ENCODE peak calls at places on chromosomes 6 and 20, in nine cellular contexts. C, N, T, U, O, B, A, L and E are unnamed samples.

GRCh38 chr6:135088818-135089809 is 34.5 kb upstream of the HBS1L start:
- DNase-seq in C (no peak), L (no peak), A (peak), N (no peak), U (peak), T (peak), O (no peak), B (peak), E (peak)

GRCh38 chr20:17822039-17822438 is 122.3 kb downstream of the BANF2 start:
- DNase-seq in L (no peak), B (peak), U (no peak), A (no peak), T (no peak), C (no peak), O (no peak), N (no peak), E (peak)

GRCh38 chr20:9329356-9330092 is 184.9 kb upstream of the LAMP5 start:
- DNase-seq in A (no peak), C (no peak), O (no peak), U (no peak), N (no peak), L (no peak), B (no peak), T (no peak), E (no peak)

GRCh38 chr6:6515691-6516607 is 72.6 kb upstream of the LY86 start:
- DNase-seq in L (no peak), N (no peak), T (no peak), B (no peak), O (no peak), A (no peak), U (no peak), C (no peak), E (peak)

GRCh38 chr6:167770291-167770955 is 56.3 kb upstream of the AFDN start:
- DNase-seq in A (no peak), U (no peak), T (no peak), N (no peak), O (no peak), L (no peak), C (no peak), B (no peak), E (no peak)

GRCh38 chr6:157200611-157201010 is 122.7 kb downstream of the TMEM242 start:
- DNase-seq in O (no peak), L (no peak), C (no peak), T (no peak), A (no peak), U (no peak), N (no peak), B (no peak), E (no peak)

GRCh38 chr6:12328701-12329100 is 38.5 kb downstream of the EDN1 start:
- DNase-seq in U (no peak), B (no peak), O (no peak), N (no peak), T (no peak), A (no peak), C (no peak), L (no peak), E (no peak)

GRCh38 chr6:119273799-119274595 is 75.6 kb downstream of the MAN1A1 start:
- DNase-seq in T (no peak), B (peak), L (no peak), O (no peak), U (no peak), N (no peak), A (peak), C (no peak), E (no peak)

GRCh38 chr20:53104889-53105288 is 132.7 kb downstream of the TSHZ2 start:
- DNase-seq in A (no peak), U (no peak), L (no peak), N (no peak), B (no peak), O (no peak), C (no peak), T (no peak), E (no peak)

GRCh38 chr6:12047792-12048432 is 35.8 kb downstream of the HIVEP1 start:
- DNase-seq in T (no peak), O (no peak), B (no peak), U (no peak), L (no peak), A (no peak), N (no peak), C (no peak), E (no peak)

GRCh38 chr20:48350291-48350988 is 477.4 kb downstream of the PREX1 start:
- DNase-seq in L (no peak), A (no peak), B (no peak), C (no peak), T (peak), N (no peak), U (no peak), O (no peak), E (no peak)

GRCh38 chr6:56445818-56446217 is 196.9 kb downstream of the DST start:
- DNase-seq in T (no peak), B (no peak), L (no peak), N (no peak), C (no peak), U (no peak), O (no peak), A (no peak), E (no peak)

GRCh38 chr6:126071000-126071647 is 84.8 kb downstream of the TRMT11 start:
- DNase-seq in A (no peak), B (no peak), T (no peak), N (no peak), C (no peak), O (no peak), U (no peak), L (no peak), E (no peak)

GRCh38 chr6:136016228-136017225 is 165.0 kb downstream of the PDE7B start:
- DNase-seq in N (no peak), O (no peak), B (no peak), C (no peak), T (no peak), L (peak), U (no peak), A (no peak), E (no peak)

GRCh38 chr20:25287631-25288290 is 39.9 kb downstream of the PYGB start:
- DNase-seq in C (no peak), L (no peak), O (no peak), U (no peak), T (no peak), A (no peak), N (no peak), B (no peak), E (no peak)

GRCh38 chr6:68716605-68717004 is 81.5 kb downstream of the ADGRB3 start:
- DNase-seq in T (no peak), O (no peak), C (no peak), B (no peak), A (no peak), U (no peak), L (no peak), N (no peak), E (no peak)

GRCh38 chr20:16922834-16923233 is 174.7 kb downstream of the OTOR start:
- DNase-seq in T (no peak), N (no peak), B (peak), L (no peak), O (no peak), A (peak), U (no peak), C (no peak), E (no peak)

GRCh38 chr6:18741741-18742140 is 354.6 kb downstream of the RNF144B start:
- DNase-seq in C (no peak), T (no peak), U (no peak), A (no peak), N (no peak), L (no peak), B (peak), O (no peak), E (no peak)

GRCh38 chr6:136737343-136738177 is 54.7 kb downstream of the MAP3K5 start:
- DNase-seq in C (no peak), L (no peak), N (no peak), U (no peak), T (no peak), O (no peak), A (no peak), B (peak), E (no peak)

GRCh38 chr20:3174442-3175263 is 1.3 kb upstream of the LZTS3 start:
- DNase-seq in N (no peak), A (no peak), C (no peak), U (no peak), O (no peak), B (peak), L (peak), T (no peak), E (no peak)

GRCh38 chr20:61725966-61726365 is 339.7 kb downstream of the TAF4 start:
- DNase-seq in N (no peak), L (no peak), T (no peak), U (no peak), O (no peak), C (no peak), A (no peak), B (no peak), E (no peak)

GRCh38 chr6:12937971-12938370 is 221.4 kb downstream of the PHACTR1 start:
- DNase-seq in C (no peak), N (no peak), B (no peak), U (no peak), O (no peak), T (no peak), L (no peak), A (no peak), E (no peak)

GRCh38 chr20:25566821-25567220 is 18.5 kb downstream of the NINL start:
- DNase-seq in N (no peak), O (no peak), T (no peak), L (no peak), A (no peak), C (no peak), U (no peak), B (no peak), E (no peak)

GRCh38 chr6:25318589-25318988 is 39.4 kb downstream of the CARMIL1 start:
- DNase-seq in C (no peak), L (peak), B (no peak), O (no peak), U (no peak), T (no peak), N (no peak), A (no peak), E (no peak)

GRCh38 chr6:69164564-69165252 is 529.6 kb downstream of the ADGRB3 start:
- DNase-seq in U (no peak), B (no peak), T (peak), A (no peak), C (no peak), N (no peak), L (no peak), O (no peak), E (no peak)

GRCh38 chr20:37406010-37406998 is 60.4 kb downstream of the SRC start:
- DNase-seq in L (peak), A (no peak), C (no peak), B (no peak), N (peak), O (no peak), U (no peak), T (peak), E (no peak)

GRCh38 chr20:33014336-33015113 is 7.0 kb downstream of the BPIFB2 start:
- DNase-seq in A (no peak), U (no peak), T (no peak), C (no peak), O (no peak), B (no peak), N (no peak), L (no peak), E (no peak)